ENCODE peak calls at places on chromosome 22, in six cellular contexts. One of them, this sample, is unnamed.
A peak's percentile ranks its signal among the peaks of the same experiment; 100 is the strongest.

GRCh38 chr22:44020981-44021380 is 3.1 kb upstream of the PARVB start:
- DNase-seq in NT2/D1: no peak
- DNase-seq in HepG2: no peak
- DNase-seq in K562: peak; percentile 60
- DNase-seq in H1: no peak
- DNase-seq in HCT116: no peak
- DNase-seq in this sample: no peak

GRCh38 chr22:27045103-27045940 is 387.9 kb downstream of the MIAT start:
- DNase-seq in K562: no peak
- DNase-seq in HepG2: no peak
- DNase-seq in HCT116: no peak
- DNase-seq in H1: no peak
- DNase-seq in NT2/D1: no peak
- DNase-seq in this sample: no peak

GRCh38 chr22:38261478-38261803 is 11.4 kb downstream of the TMEM184B start:
- DNase-seq in NT2/D1: no peak
- DNase-seq in H1: no peak
- DNase-seq in K562: no peak
- DNase-seq in HepG2: no peak
- DNase-seq in HCT116: no peak
- DNase-seq in this sample: no peak

GRCh38 chr22:19478466-19479357 is at the start of gene UFD1:
- DNase-seq in K562: peak; percentile 98
- DNase-seq in HepG2: peak; percentile 70
- DNase-seq in H1: no peak
- DNase-seq in NT2/D1: peak; percentile 42
- DNase-seq in HCT116: no peak
- DNase-seq in this sample: no peak

GRCh38 chr22:17135153-17135760 is 14.1 kb upstream of the TMEM121B start:
- DNase-seq in NT2/D1: no peak
- DNase-seq in H1: no peak
- DNase-seq in HepG2: no peak
- DNase-seq in K562: no peak
- DNase-seq in HCT116: no peak
- DNase-seq in this sample: no peak

GRCh38 chr22:50105529-50106100 is 15.8 kb downstream of the MOV10L1 start:
- DNase-seq in HCT116: no peak
- DNase-seq in NT2/D1: no peak
- DNase-seq in HepG2: no peak
- DNase-seq in H1: no peak
- DNase-seq in K562: peak; percentile 38
- DNase-seq in this sample: peak; percentile 33

GRCh38 chr22:24414523-24414922 is 12.9 kb upstream of the ADORA2A start:
- DNase-seq in HepG2: no peak
- DNase-seq in HCT116: no peak
- DNase-seq in H1: no peak
- DNase-seq in NT2/D1: no peak
- DNase-seq in K562: no peak
- DNase-seq in this sample: no peak

GRCh38 chr22:38353142-38353629 is 36.0 kb upstream of the CSNK1E start:
- DNase-seq in NT2/D1: no peak
- DNase-seq in HCT116: peak; percentile 8
- DNase-seq in HepG2: no peak
- DNase-seq in K562: peak; percentile 72
- DNase-seq in H1: peak; percentile 38
- DNase-seq in this sample: no peak

GRCh38 chr22:44659140-44659539 is 42.9 kb upstream of the PRR5 start:
- DNase-seq in H1: no peak
- DNase-seq in HCT116: no peak
- DNase-seq in K562: no peak
- DNase-seq in HepG2: no peak
- DNase-seq in NT2/D1: no peak
- DNase-seq in this sample: no peak

GRCh38 chr22:46025973-46026906 is 49.3 kb upstream of the WNT7B start:
- DNase-seq in K562: no peak
- DNase-seq in NT2/D1: no peak
- DNase-seq in H1: no peak
- DNase-seq in HCT116: no peak
- DNase-seq in HepG2: no peak
- DNase-seq in this sample: no peak
- TF ChIP-seq ZNF274 in K562: no peak
- TF ChIP-seq ZNF274 in NT2/D1: no peak
- TF ChIP-seq ZNF274 in H1: no peak
- TF ChIP-seq ZNF274 in HCT116: no peak
- TF ChIP-seq ZNF274 in HepG2: no peak
- TF ChIP-seq ZNF274 in this sample: no peak

GRCh38 chr22:48955351-48956311 is 872.0 kb downstream of the BRD1 start:
- DNase-seq in HCT116: no peak
- DNase-seq in NT2/D1: no peak
- DNase-seq in HepG2: no peak
- DNase-seq in H1: no peak
- DNase-seq in K562: no peak
- DNase-seq in this sample: no peak
- TF ChIP-seq ZNF274 in HCT116: no peak
- TF ChIP-seq ZNF274 in NT2/D1: no peak
- TF ChIP-seq ZNF274 in HepG2: no peak
- TF ChIP-seq ZNF274 in H1: no peak
- TF ChIP-seq ZNF274 in K562: no peak
- TF ChIP-seq ZNF274 in this sample: no peak

GRCh38 chr22:33329398-33329797 is 271.2 kb upstream of the SYN3 start:
- DNase-seq in H1: no peak
- DNase-seq in K562: no peak
- DNase-seq in HCT116: no peak
- DNase-seq in NT2/D1: no peak
- DNase-seq in HepG2: peak; percentile 33
- DNase-seq in this sample: no peak

GRCh38 chr22:33328789-33329296 is 270.7 kb upstream of the SYN3 start:
- DNase-seq in NT2/D1: no peak
- DNase-seq in HepG2: peak; percentile 55
- DNase-seq in K562: no peak
- DNase-seq in H1: no peak
- DNase-seq in HCT116: no peak
- DNase-seq in this sample: no peak

GRCh38 chr22:33326540-33327295 is 268.5 kb upstream of the SYN3 start:
- DNase-seq in HepG2: no peak
- DNase-seq in H1: no peak
- DNase-seq in NT2/D1: no peak
- DNase-seq in HCT116: no peak
- DNase-seq in K562: no peak
- DNase-seq in this sample: no peak

GRCh38 chr22:33325232-33326004 is 267.2 kb upstream of the SYN3 start:
- DNase-seq in NT2/D1: no peak
- DNase-seq in HepG2: no peak
- DNase-seq in K562: no peak
- DNase-seq in H1: no peak
- DNase-seq in HCT116: no peak
- DNase-seq in this sample: peak; percentile 87

DNA sequence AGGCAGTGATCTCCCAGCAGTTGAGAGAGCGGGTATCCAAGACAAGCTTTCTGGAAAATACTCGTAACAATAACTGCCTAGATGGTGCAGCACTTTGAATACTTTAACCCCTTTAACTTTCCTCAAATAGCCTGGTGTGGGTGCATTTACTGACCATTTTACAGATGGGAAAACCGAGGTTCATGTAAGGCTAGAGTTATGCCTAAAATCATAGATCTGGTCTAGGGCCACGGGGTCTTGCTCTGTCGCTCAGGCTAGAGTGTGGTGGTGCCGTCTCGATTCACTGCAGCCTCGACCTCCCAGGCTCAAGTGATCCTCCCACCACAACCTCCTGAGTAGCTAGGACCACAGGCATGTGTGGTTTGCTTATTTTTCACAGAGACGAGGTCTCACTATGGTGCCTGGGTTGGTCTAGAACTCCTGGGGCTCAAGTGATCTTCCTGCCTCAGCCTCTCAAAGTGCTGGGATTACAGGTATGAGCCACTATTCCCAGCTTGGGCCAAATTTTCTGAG is 269.2 kb upstream of the SYN3 start:
- DNase-seq in H1: no peak
- DNase-seq in K562: no peak
- DNase-seq in HepG2: no peak
- DNase-seq in HCT116: no peak
- DNase-seq in NT2/D1: no peak
- DNase-seq in this sample: no peak
- TF ChIP-seq ZNF274 in H1: no peak
- TF ChIP-seq ZNF274 in K562: no peak
- TF ChIP-seq ZNF274 in HepG2: no peak
- TF ChIP-seq ZNF274 in HCT116: no peak
- TF ChIP-seq ZNF274 in NT2/D1: no peak
- TF ChIP-seq ZNF274 in this sample: no peak

DNA sequence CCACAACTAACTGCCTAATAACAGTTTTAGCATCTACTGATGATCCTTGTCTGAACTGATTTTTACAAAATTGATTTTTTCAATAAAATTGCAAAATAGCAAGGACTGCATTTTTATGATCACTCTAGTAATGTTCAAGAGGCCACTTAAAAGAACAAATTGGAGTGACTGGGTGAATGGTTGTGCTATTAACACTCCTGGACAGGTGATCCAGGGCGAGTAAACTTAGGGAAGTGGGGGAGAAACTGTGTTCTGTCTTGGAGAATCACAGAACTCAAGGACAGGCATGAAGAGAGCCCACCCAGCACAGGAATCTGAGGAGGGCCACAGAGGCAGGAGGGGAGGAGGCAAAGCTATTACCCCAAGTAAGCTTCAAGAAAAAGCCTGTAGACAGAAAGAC is 75.8 kb downstream of the SGSM3 start:
- DNase-seq in K562: no peak
- DNase-seq in HCT116: no peak
- DNase-seq in NT2/D1: no peak
- DNase-seq in HepG2: no peak
- DNase-seq in H1: no peak
- DNase-seq in this sample: no peak
- TF ChIP-seq ZNF274 in K562: no peak
- TF ChIP-seq ZNF274 in HCT116: no peak
- TF ChIP-seq ZNF274 in NT2/D1: no peak
- TF ChIP-seq ZNF274 in HepG2: no peak
- TF ChIP-seq ZNF274 in H1: no peak
- TF ChIP-seq ZNF274 in this sample: no peak

This sample was measured in GM12878.